ENCODE peak calls at places on chromosomes 5 and 9, in four cellular contexts. P, D, F and H are unnamed samples.

GRCh38 chr5:32583582-32584232 is 1.6 kb upstream of the SUB1 start:
- DNase-seq in P (no peak), D (no peak), F (no peak), H (no peak)

GRCh38 chr5:8012131-8012977 is 143.4 kb downstream of the MTRR start:
- DNase-seq in P (no peak), D (no peak), F (no peak), H (no peak)

GRCh38 chr9:117034862-117035261 is 347.8 kb downstream of the TRIM32 start:
- DNase-seq in P (no peak), D (peak; percentile 20), F (peak; percentile 2), H (peak; percentile 26)

GRCh38 chr5:10434392-10434791 is 7.3 kb upstream of the ROPN1L start:
- DNase-seq in P (no peak), D (no peak), F (no peak), H (no peak)

GRCh38 chr9:106403081-106403480 is 459.9 kb upstream of the ZNF462 start:
- DNase-seq in P (no peak), D (no peak), F (no peak), H (peak; percentile 30)

GRCh38 chr9:32502459-32502858 is 23.5 kb downstream of the RIGI start:
- DNase-seq in P (no peak), D (no peak), F (peak; percentile 42), H (no peak)

GRCh38 chr9:129584136-129584535 is 36.8 kb downstream of the C9orf50 start:
- DNase-seq in P (no peak), D (peak; percentile 57), F (peak; percentile 72), H (peak; percentile 80)

GRCh38 chr5:7927466-7928375 is 58.8 kb downstream of the MTRR start:
- DNase-seq in P (peak; percentile 13), D (peak; percentile 66), F (peak; percentile 27), H (peak; percentile 79)

GRCh38 chr9:78940121-78940855 is 631.5 kb upstream of the TLE4 start:
- DNase-seq in P (no peak), D (no peak), F (no peak), H (no peak)

GRCh38 chr5:149219584-149219983 is 52.1 kb upstream of the AFAP1L1 start:
- DNase-seq in P (no peak), D (no peak), F (no peak), H (no peak)

GRCh38 chr9:135456436-135457104 is 23.0 kb upstream of the PPP1R26 start:
- DNase-seq in P (no peak), D (no peak), F (no peak), H (no peak)

GRCh38 chr5:76145945-76146344 is 62.8 kb downstream of the SV2C start:
- DNase-seq in P (no peak), D (no peak), F (peak; percentile 0), H (peak; percentile 22)

GRCh38 chr9:94796687-94797086 is 70.2 kb downstream of the AOPEP start:
- DNase-seq in P (no peak), D (no peak), F (no peak), H (no peak)

GRCh38 chr5:34666392-34667080 is 10.4 kb downstream of the RAI14 start:
- DNase-seq in P (no peak), D (no peak), F (no peak), H (no peak)

GRCh38 chr9:79165006-79165405 is 406.8 kb upstream of the TLE4 start:
- DNase-seq in P (no peak), D (no peak), F (no peak), H (no peak)

GRCh38 chr5:179332741-179333290 is 12.4 kb downstream of the ADAMTS2 start:
- DNase-seq in P (no peak), D (no peak), F (no peak), H (no peak)

GRCh38 chr9:128607642-128608350 is 48.9 kb downstream of the DYNC2I2 start:
- DNase-seq in P (no peak), D (no peak), F (peak; percentile 16), H (no peak)

DNA sequence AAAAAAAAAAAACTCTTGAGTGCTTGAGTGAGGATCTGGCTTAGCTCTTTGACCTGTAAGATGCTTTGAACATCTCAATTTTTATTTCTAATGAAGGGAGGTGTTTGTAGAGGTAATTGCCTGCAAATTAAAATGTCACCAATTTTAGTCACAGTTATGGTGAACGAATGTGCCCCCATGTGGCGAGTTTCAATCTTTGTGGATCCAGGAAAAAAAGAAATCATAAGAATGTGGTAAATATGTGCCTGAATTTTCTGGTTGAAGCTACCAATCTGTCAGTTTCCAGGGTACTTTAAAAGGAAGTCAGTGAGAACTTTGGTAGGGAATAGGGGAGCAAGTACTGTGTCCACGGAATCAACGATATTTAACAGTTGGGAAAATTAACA is 1772.4 kb upstream of the CDH9 start:
- DNase-seq in P (no peak), D (no peak), F (no peak), H (no peak)
- TF ChIP-seq CTCF in P (no peak), D (peak; percentile 12), F (no peak), H (no peak)

DNA sequence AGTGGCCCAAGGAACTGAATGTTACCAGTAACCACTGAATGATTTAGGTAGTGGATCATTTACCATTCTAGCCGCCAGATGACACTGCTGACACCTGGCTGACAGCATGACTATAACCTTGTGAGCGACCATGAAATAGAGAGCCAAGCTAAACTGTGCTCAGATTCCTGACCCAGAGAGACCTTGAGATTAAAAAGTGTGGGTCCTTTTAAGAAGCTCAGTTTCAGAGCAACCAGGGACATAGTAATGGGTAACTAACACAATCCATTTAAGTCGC is 566.0 kb downstream of the EFNA5 start:
- DNase-seq in P (no peak), D (no peak), F (no peak), H (peak; percentile 35)
- TF ChIP-seq CTCF in P (peak; percentile 15), D (no peak), F (peak; percentile 9), H (peak; percentile 31)

DNA sequence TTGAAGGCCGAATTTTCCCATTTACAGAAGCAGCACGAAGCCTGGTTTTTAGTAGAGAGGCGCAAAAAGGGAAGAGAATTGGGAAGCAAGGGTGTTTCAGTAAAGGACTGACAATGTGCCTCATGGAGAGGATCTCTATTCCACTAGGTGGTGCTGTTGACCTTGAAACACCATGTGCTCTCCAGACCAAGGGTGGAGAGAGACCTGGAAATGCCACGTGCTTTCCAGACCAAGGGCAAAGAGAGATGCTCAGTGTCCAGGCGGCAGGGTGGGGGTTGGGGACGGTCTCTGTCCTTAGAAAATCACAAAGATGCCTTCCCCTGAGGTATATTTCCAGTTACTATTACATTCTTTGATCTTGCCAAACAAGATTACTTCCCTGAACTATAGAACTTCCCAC is 425.3 kb downstream of the CSNK1G3 start:
- DNase-seq in P (peak; percentile 37), D (no peak), F (peak; percentile 32), H (peak; percentile 25)
- TF ChIP-seq CTCF in P (peak; percentile 60), D (peak; percentile 51), F (peak; percentile 39), H (peak; percentile 29)

DNA sequence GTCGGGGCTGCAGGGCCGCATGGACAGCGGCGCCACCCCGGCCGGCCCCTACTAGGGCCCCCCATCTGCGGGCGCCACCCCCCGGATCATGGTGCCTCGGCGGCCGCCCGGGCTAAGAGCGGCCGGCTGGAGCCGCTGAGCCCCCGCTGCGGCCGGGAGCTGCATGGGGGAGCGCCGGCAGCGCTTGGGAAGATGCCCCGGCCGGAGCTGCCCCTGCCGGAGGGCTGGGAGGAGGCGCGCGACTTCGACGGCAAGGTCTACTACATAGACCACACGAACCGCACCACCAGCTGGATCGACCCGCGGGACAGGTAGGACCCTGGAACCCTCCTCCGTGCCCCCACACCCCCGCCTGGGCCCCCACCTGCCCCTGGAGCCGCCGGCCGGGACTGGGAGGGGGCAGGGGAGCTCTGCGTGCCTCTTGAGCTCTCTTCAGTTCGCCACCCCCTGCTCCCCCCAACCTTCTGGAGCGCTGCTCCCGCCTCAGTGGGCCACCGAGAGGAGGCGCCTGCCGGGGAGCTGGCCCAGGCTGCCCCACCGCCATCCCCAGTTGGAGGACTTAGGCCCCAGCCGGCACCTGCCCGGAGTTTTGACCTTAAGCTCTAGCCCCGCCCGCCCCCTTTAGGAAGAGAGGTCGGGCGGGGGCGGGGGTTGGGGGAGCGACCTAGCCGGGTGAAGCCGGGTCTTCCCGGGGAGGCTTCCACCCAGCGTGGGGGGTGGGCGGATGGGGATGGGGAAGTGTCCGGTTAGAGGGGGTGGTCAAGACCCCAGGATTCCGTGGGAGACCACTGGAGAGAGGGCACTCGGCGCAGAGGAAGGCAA is 727 bp downstream of the WWC1 start:
- DNase-seq in P (no peak), D (no peak), F (no peak), H (peak; percentile 74)
- TF ChIP-seq CTCF in P (no peak), D (no peak), F (no peak), H (no peak)

GRCh38 chr5:43520615-43521014 is 5.7 kb upstream of the C5orf34 start:
- DNase-seq in P (no peak), D (no peak), F (no peak), H (no peak)

GRCh38 chr5:43515678-43516048 is 715 bp upstream of the C5orf34 start:
- DNase-seq in P (no peak), D (no peak), F (no peak), H (peak; percentile 14)

GRCh38 chr5:43514471-43514815 is 505 bp downstream of the C5orf34 start:
- DNase-seq in P (peak; percentile 27), D (no peak), F (peak; percentile 76), H (peak; percentile 48)

DNA sequence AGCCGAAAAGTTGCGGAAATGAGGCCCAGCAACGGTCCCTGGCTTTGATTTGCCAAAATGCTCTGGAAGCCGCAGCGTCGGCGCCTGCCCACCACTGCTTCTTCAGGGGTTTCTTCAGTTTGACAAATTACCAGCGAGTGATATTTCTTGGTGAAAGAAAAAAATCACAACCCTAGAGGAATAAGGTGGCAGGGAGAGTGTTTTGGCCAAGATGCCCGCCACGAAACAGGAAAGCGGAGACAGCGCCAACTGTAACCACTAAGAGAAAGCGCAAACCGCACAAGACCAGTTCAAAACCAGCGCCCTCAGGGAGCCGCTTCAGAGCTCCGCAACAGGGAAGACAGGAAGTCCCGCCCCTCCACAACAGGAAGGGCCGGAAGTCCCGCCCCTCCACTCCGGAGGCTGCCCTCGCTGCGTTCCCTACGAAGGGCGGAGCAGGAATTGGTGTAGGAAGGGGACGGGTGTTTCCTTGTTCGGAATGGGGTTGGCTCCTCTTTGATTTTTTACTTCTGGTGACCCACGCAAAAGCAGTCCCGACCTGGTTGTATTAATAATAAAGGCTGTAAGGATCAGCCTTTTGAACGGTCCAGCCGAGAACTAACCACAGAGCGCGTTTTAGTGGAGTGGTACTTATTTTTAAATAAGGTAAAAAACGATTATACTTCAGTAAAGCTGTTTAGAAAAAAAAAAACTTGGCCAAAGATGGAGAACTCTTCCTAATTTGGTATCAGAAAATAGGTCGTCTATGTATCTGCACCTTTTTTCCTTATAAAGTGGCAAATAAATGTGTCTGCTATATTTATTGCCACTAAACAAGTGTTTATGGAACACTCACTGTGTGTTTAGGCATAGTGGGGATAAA is at the start of gene C5orf34:
- DNase-seq in P (peak; percentile 79), D (peak; percentile 98), F (peak; percentile 87), H (peak; percentile 98)
- TF ChIP-seq CTCF in P (no peak), D (peak; percentile 33), F (no peak), H (no peak)

DNA sequence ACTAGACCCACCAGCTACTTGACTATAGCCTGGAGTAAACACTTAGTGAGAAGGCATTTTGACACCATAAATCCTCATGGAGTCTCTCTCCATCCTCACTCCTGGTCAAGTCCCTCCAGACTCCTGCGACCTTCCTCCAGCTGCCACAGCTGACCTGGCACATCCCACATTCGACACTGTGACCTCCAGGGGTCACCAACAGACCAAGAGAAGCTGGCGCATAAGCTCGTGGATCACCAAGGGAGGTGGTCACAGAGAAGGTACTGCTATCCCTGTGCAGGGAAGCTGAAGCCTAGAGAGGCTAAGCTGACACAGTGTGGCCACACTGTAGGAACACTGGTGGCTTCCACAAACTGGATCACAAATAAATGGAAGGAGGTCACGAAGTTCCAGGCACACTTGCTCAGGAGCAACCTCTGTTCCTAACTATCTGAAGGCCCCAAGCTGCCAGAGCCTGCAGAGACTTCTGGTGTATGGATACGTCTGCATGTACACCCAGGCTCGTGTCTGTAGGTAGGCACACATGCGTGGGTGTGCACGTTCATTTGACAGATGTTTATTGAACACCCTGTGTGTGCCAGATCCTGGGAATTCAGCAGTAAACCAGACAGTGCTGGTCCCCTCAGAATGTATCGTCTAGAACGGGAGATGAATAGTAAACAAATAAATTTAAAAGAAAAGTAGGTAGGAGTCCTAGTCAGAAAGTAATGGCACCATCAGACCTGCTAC is 104.4 kb downstream of the C5orf15 start:
- DNase-seq in P (no peak), D (no peak), F (no peak), H (no peak)
- TF ChIP-seq CTCF in P (no peak), D (no peak), F (no peak), H (no peak)